ENCODE peak calls at places on chromosomes 4 and X, in seven cellular contexts. One of them, this sample, is unnamed.

GRCh38 chr4:2793578-2793919 is 664 bp downstream of the SH3BP2 start:
- DNase-seq in iris pigment epithelial cell: peak
- DNase-seq in Right ventricle myocardium superior: peak
- DNase-seq in astrocyte of the spinal cord: no peak
- DNase-seq in endodermal cell: peak
- DNase-seq in CD4-positive, alpha-beta memory T cell: no peak
- DNase-seq in BE2C: peak
- DNase-seq in this sample: peak

GRCh38 chr4:53019485-53020382 is 157.6 kb downstream of the RASL11B start:
- DNase-seq in iris pigment epithelial cell: peak
- DNase-seq in Right ventricle myocardium superior: no peak
- DNase-seq in astrocyte of the spinal cord: peak
- DNase-seq in endodermal cell: no peak
- DNase-seq in CD4-positive, alpha-beta memory T cell: no peak
- DNase-seq in BE2C: no peak
- DNase-seq in this sample: no peak

GRCh38 chrX:66760648-66761047 is 121.8 kb upstream of the EDA2R start:
- DNase-seq in iris pigment epithelial cell: peak
- DNase-seq in Right ventricle myocardium superior: no peak
- DNase-seq in astrocyte of the spinal cord: no peak
- DNase-seq in endodermal cell: no peak
- DNase-seq in CD4-positive, alpha-beta memory T cell: no peak
- DNase-seq in BE2C: no peak
- DNase-seq in this sample: no peak

GRCh38 chrX:133786382-133786781 is 199.0 kb downstream of the GPC3 start:
- DNase-seq in iris pigment epithelial cell: no peak
- DNase-seq in Right ventricle myocardium superior: no peak
- DNase-seq in astrocyte of the spinal cord: no peak
- DNase-seq in endodermal cell: no peak
- DNase-seq in CD4-positive, alpha-beta memory T cell: no peak
- DNase-seq in BE2C: no peak
- DNase-seq in this sample: no peak

GRCh38 chr4:137531951-137532868 is at the start of gene PCDH18:
- DNase-seq in iris pigment epithelial cell: peak
- DNase-seq in Right ventricle myocardium superior: peak
- DNase-seq in astrocyte of the spinal cord: peak
- DNase-seq in endodermal cell: peak
- DNase-seq in CD4-positive, alpha-beta memory T cell: peak
- DNase-seq in BE2C: peak
- DNase-seq in this sample: no peak

GRCh38 chr4:82639947-82640346 is 78.2 kb upstream of the TMEM150C start:
- DNase-seq in iris pigment epithelial cell: no peak
- DNase-seq in Right ventricle myocardium superior: no peak
- DNase-seq in astrocyte of the spinal cord: no peak
- DNase-seq in endodermal cell: no peak
- DNase-seq in CD4-positive, alpha-beta memory T cell: no peak
- DNase-seq in BE2C: no peak
- DNase-seq in this sample: no peak

GRCh38 chr4:183485411-183486160 is 19.3 kb upstream of the ING2 start:
- DNase-seq in iris pigment epithelial cell: no peak
- DNase-seq in Right ventricle myocardium superior: no peak
- DNase-seq in astrocyte of the spinal cord: no peak
- DNase-seq in endodermal cell: no peak
- DNase-seq in CD4-positive, alpha-beta memory T cell: no peak
- DNase-seq in BE2C: no peak
- DNase-seq in this sample: no peak

GRCh38 chrX:155221351-155221750 is 5.1 kb downstream of the VBP1 start:
- DNase-seq in iris pigment epithelial cell: no peak
- DNase-seq in Right ventricle myocardium superior: no peak
- DNase-seq in astrocyte of the spinal cord: no peak
- DNase-seq in endodermal cell: no peak
- DNase-seq in CD4-positive, alpha-beta memory T cell: no peak
- DNase-seq in BE2C: no peak
- DNase-seq in this sample: no peak

GRCh38 chr4:1496116-1496642 is 89.9 kb upstream of the NKX1-1 start:
- DNase-seq in iris pigment epithelial cell: no peak
- DNase-seq in Right ventricle myocardium superior: no peak
- DNase-seq in astrocyte of the spinal cord: no peak
- DNase-seq in endodermal cell: peak
- DNase-seq in CD4-positive, alpha-beta memory T cell: no peak
- DNase-seq in BE2C: no peak
- DNase-seq in this sample: no peak

GRCh38 chr4:56127698-56128097 is 179.0 kb downstream of the CEP135 start:
- DNase-seq in iris pigment epithelial cell: no peak
- DNase-seq in Right ventricle myocardium superior: no peak
- DNase-seq in astrocyte of the spinal cord: no peak
- DNase-seq in endodermal cell: no peak
- DNase-seq in CD4-positive, alpha-beta memory T cell: no peak
- DNase-seq in BE2C: peak
- DNase-seq in this sample: no peak

GRCh38 chr4:21451032-21451431 is 497.5 kb downstream of the KCNIP4 start:
- DNase-seq in iris pigment epithelial cell: peak
- DNase-seq in Right ventricle myocardium superior: no peak
- DNase-seq in astrocyte of the spinal cord: peak
- DNase-seq in endodermal cell: no peak
- DNase-seq in CD4-positive, alpha-beta memory T cell: no peak
- DNase-seq in BE2C: no peak
- DNase-seq in this sample: no peak

GRCh38 chr4:75654905-75655304 is 18.3 kb downstream of the G3BP2 start:
- DNase-seq in iris pigment epithelial cell: no peak
- DNase-seq in Right ventricle myocardium superior: no peak
- DNase-seq in astrocyte of the spinal cord: no peak
- DNase-seq in endodermal cell: no peak
- DNase-seq in CD4-positive, alpha-beta memory T cell: peak
- DNase-seq in BE2C: no peak
- DNase-seq in this sample: no peak

GRCh38 chr4:112557676-112558411 is 41.9 kb upstream of the NEUROG2 start:
- DNase-seq in iris pigment epithelial cell: no peak
- DNase-seq in Right ventricle myocardium superior: no peak
- DNase-seq in astrocyte of the spinal cord: peak
- DNase-seq in endodermal cell: no peak
- DNase-seq in CD4-positive, alpha-beta memory T cell: no peak
- DNase-seq in BE2C: no peak
- DNase-seq in this sample: no peak

GRCh38 chr4:76687730-76688441 is 210.1 kb downstream of the SOWAHB start:
- DNase-seq in iris pigment epithelial cell: no peak
- DNase-seq in Right ventricle myocardium superior: no peak
- DNase-seq in astrocyte of the spinal cord: no peak
- DNase-seq in endodermal cell: peak
- DNase-seq in CD4-positive, alpha-beta memory T cell: no peak
- DNase-seq in BE2C: peak
- DNase-seq in this sample: no peak

GRCh38 chrX:3522016-3522690 is 175.7 kb upstream of the MXRA5 start:
- DNase-seq in iris pigment epithelial cell: peak
- DNase-seq in Right ventricle myocardium superior: no peak
- DNase-seq in astrocyte of the spinal cord: peak
- DNase-seq in endodermal cell: no peak
- DNase-seq in CD4-positive, alpha-beta memory T cell: no peak
- DNase-seq in BE2C: no peak
- DNase-seq in this sample: no peak

GRCh38 chrX:12026481-12026880 is 111.8 kb upstream of the FRMPD4 start:
- DNase-seq in iris pigment epithelial cell: no peak
- DNase-seq in Right ventricle myocardium superior: no peak
- DNase-seq in astrocyte of the spinal cord: peak
- DNase-seq in endodermal cell: no peak
- DNase-seq in CD4-positive, alpha-beta memory T cell: no peak
- DNase-seq in BE2C: no peak
- DNase-seq in this sample: no peak

GRCh38 chrX:103539695-103540094 is 20.4 kb upstream of the RAB40A start:
- DNase-seq in iris pigment epithelial cell: no peak
- DNase-seq in Right ventricle myocardium superior: no peak
- DNase-seq in astrocyte of the spinal cord: no peak
- DNase-seq in endodermal cell: no peak
- DNase-seq in CD4-positive, alpha-beta memory T cell: no peak
- DNase-seq in BE2C: no peak
- DNase-seq in this sample: no peak

This sample was measured in B cell.